ENCODE peak calls at places on chromosomes 7 and 10, in five cellular contexts. E is glomerular endothelial cell; P is dorsolateral prefrontal cortex; A is stimulated activated CD4-positive, alpha-beta T cell treated with anti-CD3 and anti-CD28 coated beads, TNF-alpha, amount 100 ng/mL, for 1 hour; D is CD4-positive, alpha-beta T cell. U is an unnamed sample.

GRCh38 chr10:15439381-15439837 is 68.3 kb upstream of the FAM171A1 start:
- DNase-seq in E (no peak), P (no peak), A (no peak), D (no peak), U (peak)

GRCh38 chr7:149063481-149063880 is 27.0 kb downstream of the ZNF786 start:
- DNase-seq in E (no peak), P (no peak), A (no peak), D (no peak), U (no peak)

GRCh38 chr7:72176875-72177274 is 235.3 kb downstream of the CALN1 start:
- DNase-seq in E (no peak), P (peak), A (no peak), D (no peak), U (no peak)

GRCh38 chr7:23100697-23101096 is 4.9 kb upstream of the KLHL7 start:
- DNase-seq in E (no peak), P (no peak), A (no peak), D (no peak), U (no peak)

GRCh38 chr10:89873047-89873446 is 171.7 kb downstream of the KIF20B start:
- DNase-seq in E (no peak), P (no peak), A (no peak), D (no peak), U (no peak)

GRCh38 chr10:35540296-35541164 is 64.6 kb upstream of the GJD4 start:
- DNase-seq in E (no peak), P (no peak), A (no peak), D (no peak), U (no peak)

GRCh38 chr10:89302628-89303027 is 782 bp downstream of the IFIT2 start:
- DNase-seq in E (no peak), P (no peak), A (no peak), D (no peak), U (peak)

GRCh38 chr10:102435529-102436233 is 3.3 kb upstream of the CUEDC2 start:
- DNase-seq in E (no peak), P (no peak), A (no peak), D (no peak), U (no peak)

GRCh38 chr7:107118109-107118900 is 50.5 kb upstream of the HBP1 start:
- DNase-seq in E (no peak), P (no peak), A (no peak), D (no peak), U (peak)

GRCh38 chr10:69316313-69317059 is 38.2 kb downstream of the HK1 start:
- DNase-seq in E (no peak), P (no peak), A (no peak), D (no peak), U (peak)

GRCh38 chr7:32957326-32958045 is at the start of gene FKBP9:
- DNase-seq in E (no peak), P (peak), A (no peak), D (no peak), U (peak)

GRCh38 chr10:4581929-4582328 is 244.1 kb upstream of the AKR1E2 start:
- DNase-seq in E (no peak), P (no peak), A (no peak), D (no peak), U (no peak)

GRCh38 chr7:5143935-5144903 is 45.8 kb upstream of the WIPI2 start:
- DNase-seq in E (no peak), P (peak), A (peak), D (peak), U (no peak)

GRCh38 chr10:43221419-43222293 is 45.2 kb downstream of the RASGEF1A start:
- DNase-seq in E (no peak), P (peak), A (no peak), D (no peak), U (no peak)

GRCh38 chr7:801940-802364 is 30.3 kb upstream of the SUN1 start:
- DNase-seq in E (no peak), P (no peak), A (no peak), D (no peak), U (peak)

GRCh38 chr10:36026081-36026480 is 384.0 kb upstream of the FZD8 start:
- DNase-seq in E (no peak), P (no peak), A (no peak), D (no peak), U (peak)

GRCh38 chr7:123538897-123539296 is 4.5 kb upstream of the IQUB start:
- DNase-seq in E (no peak), P (no peak), A (no peak), D (no peak), U (peak)

GRCh38 chr10:36492590-36493510 is 632.5 kb upstream of the ANKRD30A start:
- DNase-seq in E (no peak), P (no peak), A (no peak), D (no peak), U (peak)

U was measured in kidney tubule cell.